ENCODE peak calls at places on chromosomes 12 and 14, in nine cellular contexts. I, K, M, J, O, E, S, A and H are unnamed samples.

GRCh38 chr14:37257651-37258050 is 59.9 kb downstream of the MIPOL1 start:
- DNase-seq in S (no peak), A (no peak), O (no peak), E (no peak), J (no peak), I (no peak), K (no peak), M (no peak), H (no peak)

GRCh38 chr12:6135071-6135470 is 10.6 kb upstream of the VWF start:
- DNase-seq in K (no peak), E (no peak), O (no peak), M (no peak), S (no peak), A (no peak), I (no peak), J (no peak), H (no peak)

GRCh38 chr14:105533391-105533790 is 7.0 kb downstream of the TMEM121 start:
- DNase-seq in A (no peak), J (no peak), M (no peak), E (no peak), I (no peak), O (no peak), K (no peak), S (no peak), H (no peak)

GRCh38 chr12:53489242-53489915 is 9.9 kb downstream of the MAP3K12 start:
- DNase-seq in K (no peak), A (no peak), I (no peak), O (no peak), S (no peak), M (no peak), E (no peak), J (no peak), H (no peak)

GRCh38 chr12:45732936-45733335 is 3.4 kb downstream of the ARID2 start:
- DNase-seq in O (no peak), E (no peak), A (peak), K (no peak), I (no peak), M (no peak), S (no peak), J (no peak), H (no peak)

GRCh38 chr12:26014085-26014484 is 55.6 kb downstream of the RASSF8 start:
- DNase-seq in M (no peak), E (no peak), A (no peak), K (no peak), S (no peak), O (no peak), J (no peak), I (no peak), H (no peak)

GRCh38 chr14:31229638-31230229 is 22.1 kb upstream of the HECTD1 start:
- DNase-seq in S (no peak), M (no peak), K (no peak), I (peak), A (peak), E (no peak), J (peak), O (no peak), H (no peak)

GRCh38 chr14:44945264-44945663 is 16.5 kb downstream of the KLHL28 start:
- DNase-seq in I (peak), M (no peak), K (no peak), O (no peak), A (no peak), S (no peak), E (no peak), J (peak), H (no peak)

GRCh38 chr14:76882646-76883045 is 56.4 kb downstream of the LRRC74A start:
- DNase-seq in A (no peak), I (peak), E (no peak), O (no peak), K (no peak), M (no peak), J (no peak), S (no peak), H (no peak)

GRCh38 chr12:51160814-51161459 is 12.0 kb downstream of the TFCP2 start:
- DNase-seq in I (no peak), S (no peak), E (no peak), O (no peak), M (no peak), A (no peak), K (no peak), J (no peak), H (no peak)

GRCh38 chr12:50518129-50518528 is 13.3 kb downstream of the DIP2B start:
- DNase-seq in A (no peak), K (no peak), J (no peak), O (no peak), I (no peak), E (no peak), M (no peak), S (no peak), H (no peak)

GRCh38 chr12:132367852-132368251 is 38.5 kb upstream of the GALNT9 start:
- DNase-seq in O (no peak), I (no peak), E (no peak), M (no peak), A (no peak), K (no peak), S (no peak), J (no peak), H (no peak)